ENCODE peak calls at places on chromosomes 4 and X, in ten cellular contexts. N, P, C, W, S, O, R, K, X and Z are unnamed samples.

GRCh38 chr4:61094854-61095598 is 105.1 kb upstream of the ADGRL3 start:
- DNase-seq in N (no peak), P (no peak), C (no peak), W (no peak), S (no peak), O (no peak), R (no peak), K (no peak), X (no peak), Z (no peak)

GRCh38 chr4:117983541-117984451 is 50.5 kb upstream of the NDST3 start:
- DNase-seq in N (no peak), P (no peak), C (no peak), W (no peak), S (no peak), O (no peak), R (no peak), K (no peak), X (no peak), Z (no peak)

GRCh38 chr4:169017971-169018370 is 7.9 kb upstream of the CBR4 start:
- DNase-seq in N (no peak), P (no peak), C (peak; percentile 83), W (no peak), S (no peak), O (no peak), R (no peak), K (no peak), X (no peak), Z (no peak)

GRCh38 chr4:172850838-172851237 is 317.8 kb upstream of the GALNT7 start:
- DNase-seq in N (peak; percentile 84), P (peak; percentile 20), C (no peak), W (peak; percentile 17), S (peak; percentile 28), O (no peak), R (peak; percentile 96), K (peak; percentile 93), X (no peak), Z (peak; percentile 95)

GRCh38 chrX:13418126-13419091 is 98.6 kb upstream of the ATXN3L start:
- DNase-seq in N (peak; percentile 45), P (no peak), C (no peak), W (no peak), S (peak; percentile 58), O (no peak), R (peak; percentile 48), K (peak; percentile 20), X (no peak), Z (peak; percentile 63)

GRCh38 chr4:109440948-109441347 is 7.3 kb downstream of the SEC24B start:
- DNase-seq in N (no peak), P (no peak), C (no peak), W (no peak), S (peak; percentile 24), O (no peak), R (peak; percentile 56), K (peak; percentile 60), X (no peak), Z (no peak)

GRCh38 chrX:38166478-38167083 is 54.1 kb downstream of the SRPX start:
- DNase-seq in N (peak; percentile 65), P (no peak), C (peak; percentile 15), W (peak; percentile 53), S (peak; percentile 26), O (peak; percentile 4), R (peak; percentile 37), K (peak; percentile 42), X (no peak), Z (no peak)

GRCh38 chr4:124262211-124263179 is 450.0 kb downstream of the ANKRD50 start:
- DNase-seq in N (peak; percentile 87), P (peak; percentile 72), C (peak; percentile 84), W (peak; percentile 85), S (peak; percentile 86), O (peak; percentile 19), R (peak; percentile 91), K (peak; percentile 92), X (no peak), Z (peak; percentile 93)

GRCh38 chr4:19993222-19993621 is 258.5 kb upstream of the SLIT2 start:
- DNase-seq in N (no peak), P (no peak), C (no peak), W (no peak), S (no peak), O (no peak), R (peak; percentile 33), K (peak; percentile 29), X (no peak), Z (peak; percentile 32)

GRCh38 chr4:85825937-85826678 is 351.2 kb downstream of the ARHGAP24 start:
- DNase-seq in N (peak; percentile 26), P (peak; percentile 57), C (peak; percentile 58), W (peak; percentile 68), S (peak; percentile 66), O (peak; percentile 4), R (peak; percentile 45), K (peak; percentile 51), X (no peak), Z (peak; percentile 68)

GRCh38 chrX:40816906-40817305 is 81.6 kb upstream of the MED14 start:
- DNase-seq in N (no peak), P (no peak), C (no peak), W (no peak), S (no peak), O (no peak), R (no peak), K (no peak), X (no peak), Z (no peak)

GRCh38 chrX:40521868-40522450 is 58.8 kb upstream of the ATP6AP2 start:
- DNase-seq in N (no peak), P (no peak), C (no peak), W (no peak), S (no peak), O (no peak), R (no peak), K (no peak), X (peak; percentile 61), Z (no peak)

GRCh38 chrX:123222920-123223319 is 38.8 kb downstream of the GRIA3 start:
- DNase-seq in N (no peak), P (no peak), C (peak; percentile 9), W (no peak), S (no peak), O (no peak), R (no peak), K (no peak), X (no peak), Z (no peak)

GRCh38 chr4:94305468-94306225 is 37.0 kb downstream of the HPGDS start:
- DNase-seq in N (no peak), P (no peak), C (no peak), W (no peak), S (no peak), O (no peak), R (no peak), K (no peak), X (no peak), Z (no peak)

GRCh38 chr4:98026362-98026761 is 116.9 kb downstream of the STPG2 start:
- DNase-seq in N (no peak), P (no peak), C (no peak), W (no peak), S (no peak), O (no peak), R (no peak), K (no peak), X (no peak), Z (no peak)

DNA sequence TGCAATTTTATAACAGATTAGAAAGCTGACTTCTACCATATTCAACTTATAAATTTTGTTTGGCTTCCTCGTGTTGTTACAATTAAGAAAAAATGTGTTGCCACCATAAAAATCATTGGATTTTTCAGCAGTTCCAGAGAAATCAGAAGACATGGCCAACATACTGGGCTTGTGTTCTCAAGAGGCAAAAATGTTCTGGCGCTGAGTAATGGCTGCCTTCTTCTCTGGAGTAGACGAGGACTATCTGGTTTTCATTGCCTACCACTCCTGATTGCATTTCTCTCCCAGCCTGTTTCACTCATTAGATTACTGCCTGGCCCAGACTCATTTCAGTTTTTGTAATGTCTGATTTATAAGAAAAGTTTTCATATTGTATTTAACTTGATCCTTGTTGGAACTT is 122.3 kb downstream of the ARHGAP10 start:
- DNase-seq in N (no peak), P (no peak), C (no peak), W (no peak), S (no peak), O (no peak), R (no peak), K (no peak), X (no peak), Z (no peak)
- H3K4me3 ChIP-seq in N (no peak overlapping the region), P (no peak overlapping the region), C (no peak overlapping the region), W (no peak overlapping the region), S (no peak overlapping the region), O (no peak overlapping the region), R (no peak overlapping the region), K (no peak overlapping the region), X (no peak overlapping the region), Z (no peak overlapping the region)

GRCh38 chr4:74793757-74794340 is 474 bp downstream of the BTC start:
- DNase-seq in N (peak; percentile 63), P (no peak), C (peak; percentile 63), W (peak; percentile 69), S (peak; percentile 26), O (peak; percentile 37), R (peak; percentile 13), K (peak; percentile 35), X (peak; percentile 15), Z (no peak)
- TF ChIP-seq CTCF in N (peak; percentile 72), P (peak; percentile 24), C (peak; percentile 46), W (peak; percentile 49), S (peak; percentile 43), O (peak; percentile 44), R (no peak), K (peak; percentile 46), X (no peak), Z (no peak)

GRCh38 chr4:26094076-26094475 is 180.1 kb downstream of the SMIM20 start:
- DNase-seq in N (no peak), P (no peak), C (no peak), W (no peak), S (no peak), O (no peak), R (no peak), K (peak; percentile 90), X (no peak), Z (no peak)

GRCh38 chr4:26099967-26100366 is 185.9 kb downstream of the SMIM20 start:
- DNase-seq in N (no peak), P (no peak), C (no peak), W (no peak), S (no peak), O (no peak), R (no peak), K (no peak), X (no peak), Z (no peak)

GRCh38 chr4:26093561-26093960 is 179.5 kb downstream of the SMIM20 start:
- DNase-seq in N (no peak), P (no peak), C (no peak), W (no peak), S (no peak), O (no peak), R (no peak), K (no peak), X (no peak), Z (no peak)

GRCh38 chr4:26094911-26095310 is 180.9 kb downstream of the SMIM20 start:
- DNase-seq in N (no peak), P (no peak), C (no peak), W (no peak), S (no peak), O (no peak), R (no peak), K (peak; percentile 64), X (no peak), Z (no peak)
- H3K4me3 ChIP-seq in N (no peak overlapping the region), P (no peak overlapping the region), C (no peak overlapping the region), W (no peak overlapping the region), S (no peak overlapping the region), O (no peak overlapping the region), R (no peak overlapping the region), K (no peak overlapping the region), X (no peak overlapping the region), Z (no peak overlapping the region)

DNA sequence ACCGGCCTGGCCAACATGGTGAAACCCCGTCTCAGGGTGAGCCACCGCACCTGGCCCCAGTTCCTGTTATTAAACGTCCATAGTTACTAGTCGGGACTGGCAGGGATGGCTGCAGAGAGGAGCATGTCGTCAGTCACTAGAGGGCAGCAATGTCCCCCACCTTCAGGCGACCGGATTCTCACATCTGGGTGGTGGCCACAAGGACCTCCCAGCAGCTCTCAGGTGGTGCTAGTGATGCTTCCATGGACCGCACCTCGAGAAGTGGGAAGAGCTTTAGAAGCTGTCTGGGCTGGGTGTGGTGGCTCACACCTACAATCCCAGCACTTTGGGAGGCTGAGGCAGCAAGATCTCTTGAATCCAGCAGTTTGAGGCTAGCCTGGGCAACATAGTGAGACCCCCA is 13.3 kb upstream of the IL3RA start:
- DNase-seq in N (peak; percentile 64), P (no peak), C (peak; percentile 70), W (peak; percentile 58), S (peak; percentile 72), O (peak; percentile 76), R (no peak), K (no peak), X (peak; percentile 33), Z (no peak)
- TF ChIP-seq CTCF in N (peak; percentile 58), P (peak; percentile 29), C (peak; percentile 60), W (peak; percentile 38), S (peak; percentile 40), O (peak; percentile 63), R (no peak), K (no peak), X (peak; percentile 43), Z (peak; percentile 33)